ENCODE peak calls at places on chromosomes 7 and 10, in eight cellular contexts. X is GM23338; W is prostate gland; U is left ventricle myocardium inferior; L is CD8-positive, alpha-beta memory T cell; B is hepatocyte; R is CD4-positive, alpha-beta T cell; J is H9. M is an unnamed sample.

GRCh38 chr7:42734568-42734967 is 177.3 kb downstream of the C7orf25 start:
- DNase-seq in X (no peak), W (no peak), U (no peak), L (no peak), B (no peak), R (no peak), J (no peak), M (no peak)

GRCh38 chr10:116688241-116688711 is 54.1 kb downstream of the HSPA12A start:
- DNase-seq in X (peak; percentile 25), W (no peak), U (no peak), L (no peak), B (peak; percentile 23), R (no peak), J (no peak), M (no peak)

GRCh38 chr7:81583882-81584533 is 185.8 kb downstream of the HGF start:
- DNase-seq in X (no peak), W (no peak), U (no peak), L (no peak), B (no peak), R (no peak), J (no peak), M (no peak)

GRCh38 chr10:124318811-124319210 is 99.9 kb downstream of the OAT start:
- DNase-seq in X (no peak), W (no peak), U (no peak), L (no peak), B (no peak), R (no peak), J (no peak), M (no peak)

GRCh38 chr7:50502947-50503346 is 52.8 kb upstream of the FIGNL1 start:
- DNase-seq in X (no peak), W (no peak), U (peak; percentile 28), L (no peak), B (no peak), R (no peak), J (no peak), M (no peak)

GRCh38 chr10:11742009-11742778 is at the start of gene ECHDC3:
- DNase-seq in X (peak; percentile 85), W (peak; percentile 39), U (peak; percentile 79), L (peak; percentile 46), B (peak; percentile 42), R (peak; percentile 41), J (peak; percentile 68), M (peak; percentile 77)

GRCh38 chr10:120805014-120805805 is 46.0 kb upstream of the WDR11 start:
- DNase-seq in X (peak; percentile 15), W (no peak), U (no peak), L (no peak), B (no peak), R (no peak), J (no peak), M (no peak)

GRCh38 chr7:6636741-6637543 is at the start of gene ZNF316:
- DNase-seq in X (no peak), W (peak; percentile 29), U (peak; percentile 72), L (peak; percentile 68), B (peak; percentile 81), R (peak; percentile 50), J (no peak), M (peak; percentile 42)

GRCh38 chr7:150781016-150781415 is 19.1 kb downstream of the TMEM176B start:
- DNase-seq in X (no peak), W (no peak), U (no peak), L (no peak), B (no peak), R (no peak), J (no peak), M (no peak)

GRCh38 chr10:7082967-7083366 is 327.9 kb downstream of the SFMBT2 start:
- DNase-seq in X (peak; percentile 78), W (no peak), U (no peak), L (no peak), B (no peak), R (no peak), J (no peak), M (no peak)

GRCh38 chr10:131076341-131076740 is 235.2 kb downstream of the TCERG1L start:
- DNase-seq in X (no peak), W (no peak), U (no peak), L (no peak), B (no peak), R (no peak), J (no peak), M (no peak)

GRCh38 chr10:131078131-131078881 is 233.2 kb downstream of the TCERG1L start:
- DNase-seq in X (no peak), W (no peak), U (no peak), L (no peak), B (no peak), R (no peak), J (peak; percentile 19), M (no peak)

GRCh38 chr10:131077724-131078123 is 233.8 kb downstream of the TCERG1L start:
- DNase-seq in X (no peak), W (no peak), U (no peak), L (no peak), B (no peak), R (no peak), J (no peak), M (no peak)

GRCh38 chr10:131075218-131075770 is 236.2 kb downstream of the TCERG1L start:
- DNase-seq in X (no peak), W (no peak), U (no peak), L (no peak), B (no peak), R (no peak), J (no peak), M (no peak)

GRCh38 chr10:131077031-131077430 is 234.5 kb downstream of the TCERG1L start:
- DNase-seq in X (no peak), W (no peak), U (no peak), L (no peak), B (no peak), R (no peak), J (no peak), M (no peak)
- H3K27ac ChIP-seq in X (no peak overlapping the region), W (no peak overlapping the region), U (no peak overlapping the region), L (no peak overlapping the region), B (no peak overlapping the region), R (no peak overlapping the region), J (no peak overlapping the region), M (no peak overlapping the region)

GRCh38 chr7:134355004-134355525 is 38.3 kb upstream of the SLC35B4 start:
- DNase-seq in X (no peak), W (no peak), U (no peak), L (no peak), B (no peak), R (no peak), J (no peak), M (peak; percentile 29)

GRCh38 chr7:134347567-134347966 is 30.8 kb upstream of the SLC35B4 start:
- DNase-seq in X (no peak), W (no peak), U (no peak), L (no peak), B (no peak), R (no peak), J (no peak), M (no peak)

GRCh38 chr7:134350682-134351081 is 34.0 kb upstream of the SLC35B4 start:
- DNase-seq in X (no peak), W (no peak), U (no peak), L (no peak), B (no peak), R (no peak), J (no peak), M (no peak)

GRCh38 chr7:134353411-134353810 is 36.7 kb upstream of the SLC35B4 start:
- DNase-seq in X (no peak), W (no peak), U (no peak), L (no peak), B (no peak), R (no peak), J (no peak), M (no peak)

GRCh38 chr7:134351424-134351823 is 34.7 kb upstream of the SLC35B4 start:
- DNase-seq in X (no peak), W (no peak), U (no peak), L (no peak), B (no peak), R (no peak), J (no peak), M (no peak)
- H3K27ac ChIP-seq in X (no peak overlapping the region), W (no peak overlapping the region), U (no peak overlapping the region), L (no peak overlapping the region), B (no peak overlapping the region), R (no peak overlapping the region), J (no peak overlapping the region), M (no peak overlapping the region)

GRCh38 chr7:36370046-36370445 is 19.6 kb upstream of the ANLN start:
- DNase-seq in X (no peak), W (no peak), U (no peak), L (no peak), B (no peak), R (no peak), J (no peak), M (no peak)

GRCh38 chr7:36366649-36367560 is 22.8 kb upstream of the ANLN start:
- DNase-seq in X (peak; percentile 95), W (peak; percentile 85), U (peak; percentile 88), L (peak; percentile 89), B (peak; percentile 96), R (peak; percentile 86), J (peak; percentile 92), M (peak; percentile 93)

GRCh38 chr7:36366005-36366583 is 23.6 kb upstream of the ANLN start:
- DNase-seq in X (no peak), W (no peak), U (no peak), L (no peak), B (no peak), R (no peak), J (no peak), M (no peak)

GRCh38 chr7:36368496-36368895 is 21.2 kb upstream of the ANLN start:
- DNase-seq in X (no peak), W (no peak), U (no peak), L (no peak), B (no peak), R (no peak), J (no peak), M (no peak)

DNA sequence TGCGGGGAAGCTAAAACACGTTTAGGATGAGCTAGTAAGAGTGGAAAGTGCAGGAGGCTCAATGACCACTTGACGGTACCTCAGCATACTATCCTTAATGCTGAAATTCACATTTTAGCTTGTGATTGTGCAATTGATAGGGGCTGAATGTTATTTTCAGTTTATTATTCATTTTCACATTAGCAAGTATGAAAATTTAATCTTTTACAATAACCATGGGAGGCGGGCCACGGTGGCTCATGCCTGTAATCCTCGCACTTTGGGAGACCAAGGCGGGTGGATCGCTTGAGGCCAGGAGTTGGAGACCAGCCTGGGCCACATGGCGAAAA is 22.1 kb upstream of the ANLN start:
- DNase-seq in X (no peak), W (no peak), U (no peak), L (no peak), B (no peak), R (no peak), J (no peak), M (no peak)
- H3K27ac ChIP-seq in X (no peak overlapping the region), W (peak overlapping the region; percentile 73), U (no peak overlapping the region), L (no peak overlapping the region), B (no peak overlapping the region), R (no peak overlapping the region), J (no peak overlapping the region), M (peak overlapping the region; percentile 88)

GRCh38 chr7:116028808-116029207 is 1.8 kb downstream of the TFEC start:
- DNase-seq in X (no peak), W (no peak), U (no peak), L (no peak), B (no peak), R (no peak), J (no peak), M (no peak)

GRCh38 chr7:116030626-116031276 is at the start of gene TFEC:
- DNase-seq in X (no peak), W (no peak), U (no peak), L (no peak), B (no peak), R (no peak), J (no peak), M (no peak)

GRCh38 chr7:116032886-116033285 is 2.3 kb upstream of the TFEC start:
- DNase-seq in X (no peak), W (no peak), U (no peak), L (no peak), B (no peak), R (no peak), J (no peak), M (no peak)

GRCh38 chr7:116034411-116034810 is 3.8 kb upstream of the TFEC start:
- DNase-seq in X (no peak), W (no peak), U (no peak), L (no peak), B (no peak), R (no peak), J (no peak), M (no peak)
- H3K27ac ChIP-seq in X (no peak overlapping the region), W (no peak overlapping the region), U (no peak overlapping the region), L (no peak overlapping the region), B (no peak overlapping the region), R (no peak overlapping the region), J (no peak overlapping the region), M (no peak overlapping the region)